ENCODE peak calls at places on chromosomes 16 and 17, in ten cellular contexts. One of them, this sample, is unnamed.

GRCh38 chr16:24139282-24139681 is 116.9 kb upstream of the CACNG3 start:
- DNase-seq in BE2C: no peak
- DNase-seq in cardiac muscle cell: no peak
- DNase-seq in Peyer's patch: no peak
- DNase-seq in AG10803: no peak
- DNase-seq in endothelial cell: no peak
- DNase-seq in upper lobe of right lung: no peak
- DNase-seq in left ventricle myocardium inferior: no peak
- DNase-seq in A549: no peak
- DNase-seq in kidney: no peak
- DNase-seq in this sample: no peak

GRCh38 chr17:56481654-56482053 is 111.8 kb upstream of the NOG start:
- DNase-seq in A549: no peak
- DNase-seq in AG10803: no peak
- DNase-seq in left ventricle myocardium inferior: no peak
- DNase-seq in endothelial cell: no peak
- DNase-seq in Peyer's patch: no peak
- DNase-seq in cardiac muscle cell: peak
- DNase-seq in BE2C: no peak
- DNase-seq in upper lobe of right lung: no peak
- DNase-seq in kidney: no peak
- DNase-seq in this sample: no peak

GRCh38 chr16:23826528-23827244 is 9.1 kb upstream of the PRKCB start:
- DNase-seq in left ventricle myocardium inferior: no peak
- DNase-seq in AG10803: no peak
- DNase-seq in kidney: no peak
- DNase-seq in cardiac muscle cell: no peak
- DNase-seq in Peyer's patch: no peak
- DNase-seq in upper lobe of right lung: no peak
- DNase-seq in BE2C: no peak
- DNase-seq in A549: peak
- DNase-seq in endothelial cell: no peak
- DNase-seq in this sample: no peak

GRCh38 chr17:40996829-40997228 is 2.9 kb upstream of the KRTAP3-3 start:
- DNase-seq in kidney: no peak
- DNase-seq in Peyer's patch: no peak
- DNase-seq in left ventricle myocardium inferior: no peak
- DNase-seq in A549: no peak
- DNase-seq in AG10803: no peak
- DNase-seq in BE2C: no peak
- DNase-seq in cardiac muscle cell: no peak
- DNase-seq in upper lobe of right lung: no peak
- DNase-seq in endothelial cell: no peak
- DNase-seq in this sample: no peak

GRCh38 chr16:28494141-28494851 is at the start of gene APOBR:
- DNase-seq in kidney: peak
- DNase-seq in left ventricle myocardium inferior: peak
- DNase-seq in A549: no peak
- DNase-seq in BE2C: no peak
- DNase-seq in endothelial cell: peak
- DNase-seq in cardiac muscle cell: no peak
- DNase-seq in upper lobe of right lung: peak
- DNase-seq in Peyer's patch: peak
- DNase-seq in AG10803: no peak
- DNase-seq in this sample: no peak

GRCh38 chr16:56352351-56353053 is 72.8 kb downstream of the AMFR start:
- DNase-seq in upper lobe of right lung: peak
- DNase-seq in cardiac muscle cell: no peak
- DNase-seq in endothelial cell: no peak
- DNase-seq in BE2C: no peak
- DNase-seq in AG10803: no peak
- DNase-seq in Peyer's patch: no peak
- DNase-seq in A549: no peak
- DNase-seq in kidney: peak
- DNase-seq in left ventricle myocardium inferior: no peak
- DNase-seq in this sample: no peak

GRCh38 chr17:28982191-28982793 is 23.5 kb downstream of the SEZ6 start:
- DNase-seq in A549: no peak
- DNase-seq in BE2C: no peak
- DNase-seq in upper lobe of right lung: no peak
- DNase-seq in cardiac muscle cell: no peak
- DNase-seq in AG10803: no peak
- DNase-seq in kidney: no peak
- DNase-seq in left ventricle myocardium inferior: no peak
- DNase-seq in Peyer's patch: no peak
- DNase-seq in endothelial cell: no peak
- DNase-seq in this sample: no peak

GRCh38 chr17:66702106-66702936 is 132.6 kb upstream of the CACNG5 start:
- DNase-seq in Peyer's patch: no peak
- DNase-seq in cardiac muscle cell: no peak
- DNase-seq in endothelial cell: no peak
- DNase-seq in BE2C: no peak
- DNase-seq in upper lobe of right lung: no peak
- DNase-seq in A549: peak
- DNase-seq in AG10803: no peak
- DNase-seq in kidney: no peak
- DNase-seq in left ventricle myocardium inferior: no peak
- DNase-seq in this sample: no peak

GRCh38 chr16:80462902-80463301 is 77.9 kb upstream of the DYNLRB2 start:
- DNase-seq in A549: no peak
- DNase-seq in left ventricle myocardium inferior: no peak
- DNase-seq in endothelial cell: no peak
- DNase-seq in upper lobe of right lung: no peak
- DNase-seq in kidney: no peak
- DNase-seq in Peyer's patch: no peak
- DNase-seq in cardiac muscle cell: no peak
- DNase-seq in BE2C: no peak
- DNase-seq in AG10803: no peak
- DNase-seq in this sample: no peak

GRCh38 chr17:9241371-9241712 is 220.0 kb downstream of the NTN1 start:
- DNase-seq in BE2C: no peak
- DNase-seq in endothelial cell: no peak
- DNase-seq in kidney: peak
- DNase-seq in left ventricle myocardium inferior: peak
- DNase-seq in Peyer's patch: no peak
- DNase-seq in upper lobe of right lung: no peak
- DNase-seq in cardiac muscle cell: no peak
- DNase-seq in AG10803: peak
- DNase-seq in A549: no peak
- DNase-seq in this sample: no peak

GRCh38 chr16:58451945-58452401 is 48.0 kb upstream of the NDRG4 start:
- DNase-seq in Peyer's patch: no peak
- DNase-seq in BE2C: no peak
- DNase-seq in A549: peak
- DNase-seq in kidney: no peak
- DNase-seq in upper lobe of right lung: no peak
- DNase-seq in left ventricle myocardium inferior: no peak
- DNase-seq in AG10803: peak
- DNase-seq in cardiac muscle cell: no peak
- DNase-seq in endothelial cell: no peak
- DNase-seq in this sample: no peak

GRCh38 chr17:81978901-81979298 is 1.5 kb downstream of the ASPSCR1 start:
- DNase-seq in endothelial cell: no peak
- DNase-seq in kidney: no peak
- DNase-seq in left ventricle myocardium inferior: no peak
- DNase-seq in A549: no peak
- DNase-seq in cardiac muscle cell: no peak
- DNase-seq in BE2C: no peak
- DNase-seq in upper lobe of right lung: no peak
- DNase-seq in Peyer's patch: peak
- DNase-seq in AG10803: no peak
- DNase-seq in this sample: no peak

GRCh38 chr17:79981090-79981489 is 54.6 kb downstream of the TBC1D16 start:
- DNase-seq in upper lobe of right lung: peak
- DNase-seq in endothelial cell: no peak
- DNase-seq in Peyer's patch: peak
- DNase-seq in cardiac muscle cell: no peak
- DNase-seq in kidney: peak
- DNase-seq in AG10803: no peak
- DNase-seq in BE2C: no peak
- DNase-seq in A549: no peak
- DNase-seq in left ventricle myocardium inferior: no peak
- DNase-seq in this sample: no peak

GRCh38 chr16:22671301-22672076 is 142.5 kb upstream of the HS3ST2 start:
- DNase-seq in AG10803: peak
- DNase-seq in cardiac muscle cell: no peak
- DNase-seq in A549: no peak
- DNase-seq in left ventricle myocardium inferior: no peak
- DNase-seq in endothelial cell: no peak
- DNase-seq in upper lobe of right lung: no peak
- DNase-seq in kidney: no peak
- DNase-seq in Peyer's patch: no peak
- DNase-seq in BE2C: no peak
- DNase-seq in this sample: no peak

GRCh38 chr17:76239538-76240274 is 587 bp downstream of the RNF157 start:
- DNase-seq in left ventricle myocardium inferior: no peak
- DNase-seq in Peyer's patch: no peak
- DNase-seq in A549: no peak
- DNase-seq in BE2C: no peak
- DNase-seq in AG10803: no peak
- DNase-seq in kidney: peak
- DNase-seq in cardiac muscle cell: peak
- DNase-seq in upper lobe of right lung: no peak
- DNase-seq in endothelial cell: no peak
- DNase-seq in this sample: no peak

GRCh38 chr17:29117440-29117753 is 62.8 kb downstream of the MYO18A start:
- DNase-seq in upper lobe of right lung: no peak
- DNase-seq in Peyer's patch: no peak
- DNase-seq in endothelial cell: no peak
- DNase-seq in A549: no peak
- DNase-seq in AG10803: no peak
- DNase-seq in BE2C: no peak
- DNase-seq in cardiac muscle cell: no peak
- DNase-seq in kidney: no peak
- DNase-seq in left ventricle myocardium inferior: no peak
- DNase-seq in this sample: no peak

GRCh38 chr17:32317353-32317752 is 24.6 kb downstream of the C17orf75 start:
- DNase-seq in endothelial cell: no peak
- DNase-seq in upper lobe of right lung: no peak
- DNase-seq in BE2C: no peak
- DNase-seq in left ventricle myocardium inferior: no peak
- DNase-seq in cardiac muscle cell: no peak
- DNase-seq in AG10803: no peak
- DNase-seq in A549: no peak
- DNase-seq in Peyer's patch: no peak
- DNase-seq in kidney: no peak
- DNase-seq in this sample: no peak

GRCh38 chr17:45113424-45113754 is 18.9 kb downstream of the PLCD3 start:
- DNase-seq in left ventricle myocardium inferior: no peak
- DNase-seq in kidney: no peak
- DNase-seq in cardiac muscle cell: no peak
- DNase-seq in AG10803: no peak
- DNase-seq in endothelial cell: no peak
- DNase-seq in upper lobe of right lung: no peak
- DNase-seq in A549: no peak
- DNase-seq in BE2C: no peak
- DNase-seq in Peyer's patch: no peak
- DNase-seq in this sample: no peak

GRCh38 chr17:57604771-57605733 is 140.0 kb downstream of the CCDC182 start:
- DNase-seq in AG10803: peak
- DNase-seq in endothelial cell: no peak
- DNase-seq in BE2C: peak
- DNase-seq in upper lobe of right lung: peak
- DNase-seq in kidney: peak
- DNase-seq in A549: no peak
- DNase-seq in Peyer's patch: no peak
- DNase-seq in cardiac muscle cell: peak
- DNase-seq in left ventricle myocardium inferior: peak
- DNase-seq in this sample: no peak

DNA sequence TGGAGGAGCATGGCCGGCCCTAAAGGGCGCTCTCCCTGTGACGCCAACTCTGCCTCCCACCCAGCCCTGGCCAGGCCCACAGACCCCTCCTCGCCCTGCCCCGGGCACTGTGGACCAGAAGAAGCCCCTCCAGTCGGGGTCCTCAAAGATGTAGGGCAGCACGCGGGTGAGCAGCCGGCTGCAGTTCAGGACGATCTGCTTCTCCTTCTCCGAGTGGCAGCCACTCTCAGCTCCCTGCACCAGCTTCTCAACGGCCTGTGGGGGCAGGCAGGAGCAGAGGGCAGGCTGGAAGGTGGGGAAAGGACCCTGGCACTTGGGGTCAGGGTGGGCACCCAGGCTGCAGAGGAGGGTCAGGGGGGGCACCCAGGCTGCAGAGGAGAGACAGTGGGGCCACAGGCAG is 8.9 kb downstream of the HID1 start:
- DNase-seq in left ventricle myocardium inferior: no peak
- DNase-seq in A549: no peak
- DNase-seq in Peyer's patch: no peak
- DNase-seq in BE2C: no peak
- DNase-seq in upper lobe of right lung: no peak
- DNase-seq in kidney: no peak
- DNase-seq in cardiac muscle cell: no peak
- DNase-seq in endothelial cell: no peak
- DNase-seq in AG10803: no peak
- DNase-seq in this sample: no peak
- TF ChIP-seq CTCF in left ventricle myocardium inferior: no peak
- TF ChIP-seq CTCF in A549: no peak
- TF ChIP-seq CTCF in Peyer's patch: no peak
- TF ChIP-seq CTCF in BE2C: peak
- TF ChIP-seq CTCF in upper lobe of right lung: no peak
- TF ChIP-seq CTCF in kidney: no peak
- TF ChIP-seq CTCF in cardiac muscle cell: peak
- TF ChIP-seq CTCF in endothelial cell: no peak
- TF ChIP-seq CTCF in AG10803: no peak
- TF ChIP-seq CTCF in this sample: no peak

GRCh38 chr17:38747385-38748328 is 479 bp downstream of the PCGF2 start:
- DNase-seq in upper lobe of right lung: peak
- DNase-seq in A549: peak
- DNase-seq in endothelial cell: peak
- DNase-seq in BE2C: peak
- DNase-seq in AG10803: no peak
- DNase-seq in cardiac muscle cell: peak
- DNase-seq in left ventricle myocardium inferior: peak
- DNase-seq in Peyer's patch: peak
- DNase-seq in kidney: peak
- DNase-seq in this sample: no peak
- TF ChIP-seq CTCF in upper lobe of right lung: no peak
- TF ChIP-seq CTCF in A549: peak
- TF ChIP-seq CTCF in endothelial cell: no peak
- TF ChIP-seq CTCF in BE2C: no peak
- TF ChIP-seq CTCF in AG10803: no peak
- TF ChIP-seq CTCF in cardiac muscle cell: no peak
- TF ChIP-seq CTCF in left ventricle myocardium inferior: peak
- TF ChIP-seq CTCF in Peyer's patch: no peak
- TF ChIP-seq CTCF in kidney: no peak
- TF ChIP-seq CTCF in this sample: peak

GRCh38 chr17:68318103-68318991 is 27.1 kb downstream of the ARSG start:
- DNase-seq in AG10803: peak
- DNase-seq in upper lobe of right lung: no peak
- DNase-seq in BE2C: peak
- DNase-seq in A549: peak
- DNase-seq in kidney: no peak
- DNase-seq in Peyer's patch: no peak
- DNase-seq in left ventricle myocardium inferior: no peak
- DNase-seq in cardiac muscle cell: no peak
- DNase-seq in endothelial cell: no peak
- DNase-seq in this sample: no peak
- TF ChIP-seq CTCF in AG10803: no peak
- TF ChIP-seq CTCF in upper lobe of right lung: no peak
- TF ChIP-seq CTCF in BE2C: no peak
- TF ChIP-seq CTCF in A549: no peak
- TF ChIP-seq CTCF in kidney: no peak
- TF ChIP-seq CTCF in Peyer's patch: no peak
- TF ChIP-seq CTCF in left ventricle myocardium inferior: no peak
- TF ChIP-seq CTCF in cardiac muscle cell: no peak
- TF ChIP-seq CTCF in endothelial cell: no peak
- TF ChIP-seq CTCF in this sample: no peak

GRCh38 chr16:84045818-84046470 is 3.3 kb upstream of the SLC38A8 start:
- DNase-seq in kidney: peak
- DNase-seq in endothelial cell: no peak
- DNase-seq in upper lobe of right lung: peak
- DNase-seq in left ventricle myocardium inferior: no peak
- DNase-seq in Peyer's patch: no peak
- DNase-seq in A549: no peak
- DNase-seq in BE2C: no peak
- DNase-seq in cardiac muscle cell: no peak
- DNase-seq in AG10803: no peak
- DNase-seq in this sample: no peak
- TF ChIP-seq CTCF in kidney: no peak
- TF ChIP-seq CTCF in endothelial cell: no peak
- TF ChIP-seq CTCF in upper lobe of right lung: no peak
- TF ChIP-seq CTCF in left ventricle myocardium inferior: no peak
- TF ChIP-seq CTCF in Peyer's patch: no peak
- TF ChIP-seq CTCF in A549: no peak
- TF ChIP-seq CTCF in BE2C: no peak
- TF ChIP-seq CTCF in cardiac muscle cell: no peak
- TF ChIP-seq CTCF in AG10803: no peak
- TF ChIP-seq CTCF in this sample: no peak

This sample was measured in LNCaP clone FGC.